ENCODE peak calls at places on chromosomes 16 and 17, in five cellular contexts. A is activated gamma-delta T cell treated with Interleukin-2 at 50 U/mL for 16 hours; L is skeletal muscle cell; F is CD4-positive, alpha-beta T cell; V is NCI-H1105 treated with DMSO at 0.1 percent for 48 hours. O is an unnamed sample.

GRCh38 chr17:29347831-29348281 is 42.3 kb upstream of the TAOK1 start:
- DNase-seq in V (no peak), A (no peak), F (no peak), L (no peak), O (no peak)

GRCh38 chr17:7835818-7836595 is 2.0 kb downstream of the KDM6B start:
- DNase-seq in L (no peak), F (no peak), A (no peak), V (no peak), O (no peak)

GRCh38 chr17:19933221-19933620 is 44.4 kb downstream of the AKAP10 start:
- DNase-seq in A (no peak), F (no peak), L (no peak), V (no peak), O (no peak)

GRCh38 chr17:76725580-76726230 is 701 bp downstream of the JMJD6 start:
- DNase-seq in A (peak; percentile 66), V (no peak), F (peak; percentile 50), L (no peak), O (peak; percentile 69)

GRCh38 chr16:76035689-76036088 is 241.5 kb upstream of the CNTNAP4 start:
- DNase-seq in F (no peak), V (no peak), L (no peak), A (no peak), O (no peak)

GRCh38 chr17:66945451-66945850 is 19.1 kb upstream of the CACNG4 start:
- DNase-seq in L (no peak), F (no peak), V (peak; percentile 57), A (no peak), O (no peak)

GRCh38 chr17:72657467-72658317 is 434.8 kb downstream of the SLC39A11 start:
- DNase-seq in L (no peak), V (no peak), F (no peak), A (no peak), O (no peak)

GRCh38 chr16:11627822-11628457 is 40.3 kb upstream of the SNN start:
- DNase-seq in F (no peak), V (no peak), L (no peak), A (no peak), O (no peak)

GRCh38 chr16:68116256-68116853 is 31.2 kb downstream of the NFATC3 start:
- DNase-seq in F (no peak), L (no peak), A (no peak), V (no peak), O (no peak)

GRCh38 chr17:10270258-10270657 is 71.9 kb upstream of the GAS7 start:
- DNase-seq in L (no peak), V (no peak), A (no peak), F (no peak), O (no peak)

GRCh38 chr16:27264151-27264550 is 4.4 kb downstream of the NSMCE1 start:
- DNase-seq in L (no peak), A (no peak), V (no peak), F (no peak), O (no peak)

GRCh38 chr16:80299416-80299815 is 241.4 kb upstream of the DYNLRB2 start:
- DNase-seq in L (no peak), V (no peak), F (no peak), A (no peak), O (no peak)

GRCh38 chr17:4199818-4200402 is 56.9 kb downstream of the CYB5D2 start:
- DNase-seq in F (peak; percentile 15), V (peak; percentile 55), A (peak; percentile 14), L (no peak), O (no peak)

GRCh38 chr16:81738831-81739496 is 40.1 kb upstream of the PLCG2 start:
- DNase-seq in L (no peak), F (no peak), A (no peak), V (no peak), O (no peak)

GRCh38 chr17:2692781-2693135 is 18.8 kb downstream of the CLUH start:
- DNase-seq in A (no peak), V (no peak), L (no peak), F (no peak), O (no peak)

GRCh38 chr16:77850637-77851330 is 62.4 kb downstream of the VAT1L start:
- DNase-seq in A (no peak), L (no peak), F (no peak), V (no peak), O (no peak)

GRCh38 chr17:58337126-58337599 is 8.6 kb upstream of the TSPOAP1 start:
- DNase-seq in A (no peak), F (no peak), V (no peak), L (no peak), O (peak; percentile 40)

GRCh38 chr16:27795992-27796614 is 246.2 kb downstream of the KATNIP start:
- DNase-seq in F (no peak), L (no peak), A (no peak), V (no peak), O (no peak)

GRCh38 chr16:82037666-82038065 is 2.6 kb downstream of the HSD17B2 start:
- DNase-seq in F (no peak), V (no peak), A (no peak), L (no peak), O (no peak)

GRCh38 chr16:13351651-13352217 is 450.3 kb downstream of the SHISA9 start:
- DNase-seq in V (no peak), F (no peak), L (no peak), A (no peak), O (no peak)

GRCh38 chr16:17275076-17275732 is 195.6 kb downstream of the XYLT1 start:
- DNase-seq in V (no peak), A (no peak), L (no peak), F (no peak), O (no peak)

GRCh38 chr16:28524544-28525179 is 14.1 kb downstream of the NUPR1 start:
- DNase-seq in A (no peak), L (no peak), V (no peak), F (no peak), O (no peak)

GRCh38 chr17:6639651-6640535 is 618 bp downstream of the KIAA0753 start:
- DNase-seq in L (no peak), F (no peak), V (no peak), A (no peak), O (no peak)

GRCh38 chr17:1423456-1424135 is 23.6 kb upstream of the YWHAE start:
- DNase-seq in L (no peak), A (no peak), V (no peak), F (no peak), O (no peak)

GRCh38 chr17:49000943-49001342 is 3.8 kb downstream of the IGF2BP1 start:
- DNase-seq in V (no peak), L (no peak), F (no peak), A (no peak), O (no peak)

O was measured in stimulated activated CD8-positive, alpha-beta memory T cell treated with anti-CD3 and anti-CD28 coated beads, Interleukin-2, amount 100 ng/mL, for 48 hours.